ENCODE peak calls at places on chromosomes 5 and 9, in eight cellular contexts. B is thyroid gland; N is PC-9; Z is cardiac muscle cell; F is heart left ventricle; K is CD8-positive, alpha-beta T cell; A is astrocyte; R is vagina. D is an unnamed sample.
A peak's percentile ranks its signal among the peaks of the same experiment; 100 is the strongest.

GRCh38 chr9:108939975-108940374 is 5.8 kb downstream of the ABITRAM start:
- DNase-seq in F (no peak), K (no peak), B (no peak), A (no peak), Z (no peak), R (no peak), N (no peak), D (no peak)

GRCh38 chr5:96976-97640 is 5.1 kb downstream of the PLEKHG4B start:
- DNase-seq in Z (no peak), N (peak; percentile 68), A (no peak), R (no peak), B (no peak), K (no peak), F (no peak), D (no peak)

GRCh38 chr9:80885894-80886293 is 803.5 kb downstream of the TLE1 start:
- DNase-seq in F (no peak), Z (no peak), B (no peak), R (no peak), K (no peak), A (no peak), N (no peak), D (no peak)

GRCh38 chr5:157232706-157233105 is 33.2 kb upstream of the CYFIP2 start:
- DNase-seq in K (no peak), B (no peak), R (no peak), N (no peak), A (no peak), F (no peak), Z (no peak), D (no peak)

GRCh38 chr5:15013654-15014463 is 142.3 kb upstream of the ANKH start:
- DNase-seq in F (no peak), R (no peak), K (no peak), A (peak; percentile 55), Z (peak; percentile 81), N (no peak), B (no peak), D (peak; percentile 55)

GRCh38 chr9:123999668-124000067 is 11.9 kb upstream of the LHX2 start:
- DNase-seq in K (no peak), R (no peak), Z (no peak), B (no peak), N (no peak), F (no peak), A (no peak), D (no peak)

GRCh38 chr5:38608877-38609276 is 52.4 kb upstream of the LIFR start:
- DNase-seq in R (no peak), Z (no peak), K (no peak), B (no peak), F (no peak), A (no peak), N (no peak), D (no peak)

GRCh38 chr9:35972093-35972492 is 14.1 kb upstream of the OR2S2 start:
- DNase-seq in R (no peak), N (no peak), A (no peak), K (no peak), B (no peak), F (no peak), Z (peak; percentile 19), D (no peak)

GRCh38 chr9:18229992-18230676 is 243.8 kb upstream of the ADAMTSL1 start:
- DNase-seq in F (no peak), K (no peak), Z (no peak), B (no peak), N (no peak), R (no peak), A (no peak), D (no peak)

GRCh38 chr5:38291355-38291754 is 33.0 kb downstream of the EGFLAM start:
- DNase-seq in Z (no peak), R (no peak), F (no peak), K (no peak), N (no peak), B (no peak), A (no peak), D (peak; percentile 51)

GRCh38 chr9:133787749-133788015 is 49.5 kb upstream of the SARDH start:
- DNase-seq in A (peak; percentile 25), N (no peak), Z (peak; percentile 44), R (no peak), F (no peak), B (no peak), K (no peak), D (no peak)

GRCh38 chr5:115810776-115811175 is 5.7 kb downstream of the CDO1 start:
- DNase-seq in Z (no peak), R (no peak), N (no peak), A (peak; percentile 69), B (no peak), K (no peak), F (no peak), D (no peak)

GRCh38 chr5:36820900-36821299 is 55.7 kb upstream of the NIPBL start:
- DNase-seq in A (no peak), K (no peak), R (no peak), F (no peak), Z (no peak), B (peak; percentile 55), N (no peak), D (no peak)

GRCh38 chr9:92729735-92730155 is 34.9 kb downstream of the BICD2 start:
- DNase-seq in B (no peak), A (no peak), K (no peak), F (peak; percentile 2), Z (no peak), N (no peak), R (no peak), D (no peak)

GRCh38 chr5:93433422-93433821 is 147.6 kb downstream of the NR2F1-AS1 start:
- DNase-seq in B (no peak), Z (no peak), N (peak; percentile 36), F (no peak), R (no peak), K (no peak), A (peak; percentile 70), D (peak; percentile 79)

GRCh38 chr9:18385676-18386075 is 88.3 kb upstream of the ADAMTSL1 start:
- DNase-seq in Z (no peak), K (no peak), A (peak; percentile 42), R (no peak), B (no peak), F (no peak), N (no peak), D (no peak)

GRCh38 chr9:92173318-92173717 is 58.1 kb upstream of the SPTLC1 start:
- DNase-seq in N (no peak), A (no peak), B (no peak), F (no peak), Z (no peak), K (no peak), R (no peak), D (no peak)

GRCh38 chr5:108749130-108749861 is 1.6 kb downstream of the FER start:
- DNase-seq in A (peak; percentile 3), N (no peak), R (peak; percentile 92), F (no peak), B (peak; percentile 79), K (peak; percentile 3), Z (peak; percentile 89), D (peak; percentile 49)

GRCh38 chr9:88721028-88721427 is 186.1 kb downstream of the NXNL2 start:
- DNase-seq in Z (no peak), A (no peak), R (no peak), N (no peak), K (no peak), B (no peak), F (no peak), D (no peak)

GRCh38 chr5:109700516-109701174 is 10.9 kb downstream of the MAN2A1 start:
- DNase-seq in B (no peak), N (no peak), F (no peak), Z (no peak), A (no peak), R (no peak), K (no peak), D (no peak)

GRCh38 chr5:169871816-169872215 is 108.5 kb downstream of the INSYN2B start:
- DNase-seq in B (no peak), A (no peak), R (no peak), K (no peak), Z (no peak), N (no peak), F (no peak), D (no peak)
- H3K4me1 ChIP-seq in B (no peaks in the 10 kb centered on the region), A (no peaks in the 10 kb centered on the region), R (no peaks in the 10 kb centered on the region), K (no peaks in the 10 kb centered on the region), Z (peaks cover 4% of the 10 kb centered on the region), N (no peaks in the 10 kb centered on the region), F (peaks cover 44% of the 10 kb centered on the region), D (no peaks in the 10 kb centered on the region)

DNA sequence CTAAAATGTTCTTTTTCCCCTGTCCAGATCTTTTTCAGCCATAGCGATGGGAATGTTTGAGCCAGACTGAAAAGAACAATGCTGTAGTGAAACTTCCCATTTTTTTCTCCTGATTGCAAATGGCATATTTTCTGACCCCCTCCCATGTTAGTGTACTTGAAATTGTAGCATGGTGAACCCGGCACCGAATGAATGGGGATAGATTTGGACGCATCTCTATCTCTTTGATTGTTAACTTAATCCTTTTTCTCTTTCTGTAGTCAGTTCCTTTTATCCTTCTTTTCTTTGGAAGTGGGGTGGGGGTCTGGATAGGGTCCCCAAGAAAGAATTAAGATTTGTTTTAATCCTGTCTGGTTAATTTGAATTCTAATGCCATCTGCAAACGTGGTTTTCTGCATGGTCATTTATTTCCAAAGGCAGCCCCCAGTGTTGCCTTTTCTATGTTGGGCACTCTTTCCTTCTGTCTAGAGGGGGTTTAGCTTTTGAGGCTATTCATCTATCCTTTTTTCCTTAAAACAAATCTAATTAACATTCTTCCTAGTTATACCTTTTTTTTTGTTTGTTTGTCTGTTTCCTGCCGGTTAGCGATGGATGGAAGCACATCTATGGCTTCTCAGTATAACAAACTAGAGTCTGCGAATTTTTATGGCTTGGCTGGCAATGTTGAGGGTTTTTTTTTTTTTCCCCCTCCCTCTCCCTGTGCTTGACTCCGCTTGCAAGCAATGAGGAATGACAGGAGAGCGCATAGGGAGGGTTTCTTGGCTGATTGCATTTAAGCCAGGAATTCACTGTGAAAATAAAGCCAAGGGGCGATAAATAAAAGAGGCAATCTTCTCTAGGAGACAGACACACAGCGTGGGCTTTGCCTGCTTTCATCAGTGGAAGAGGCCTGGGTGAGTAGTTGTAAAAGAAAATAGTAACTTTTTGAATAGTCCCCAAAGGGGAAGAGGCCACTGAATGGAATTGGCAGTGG is 2.5 kb downstream of the ZSWIM6 start:
- DNase-seq in N (no peak), Z (no peak), K (no peak), F (no peak), B (peak; percentile 34), R (no peak), A (peak; percentile 86), D (peak; percentile 25)
- H3K27me3 ChIP-seq in N (no peaks in the 10 kb centered on the region), Z (no peaks in the 10 kb centered on the region), K (no peaks in the 10 kb centered on the region), F (no peaks in the 10 kb centered on the region), B (no peaks in the 10 kb centered on the region), R (no peaks in the 10 kb centered on the region), A (no peaks in the 10 kb centered on the region), D (no peaks in the 10 kb centered on the region)

GRCh38 chr5:137207023-137207760 is 291.9 kb downstream of the SPOCK1 start:
- DNase-seq in N (no peak), R (no peak), A (no peak), F (peak; percentile 23), K (no peak), B (no peak), Z (peak; percentile 13), D (no peak)
- H3K27ac ChIP-seq in N (no peak overlapping the region), R (no peak overlapping the region), A (no peak overlapping the region), F (no peak overlapping the region), K (no peak overlapping the region), B (no peak overlapping the region), Z (no peak overlapping the region), D (no peak overlapping the region)

DNA sequence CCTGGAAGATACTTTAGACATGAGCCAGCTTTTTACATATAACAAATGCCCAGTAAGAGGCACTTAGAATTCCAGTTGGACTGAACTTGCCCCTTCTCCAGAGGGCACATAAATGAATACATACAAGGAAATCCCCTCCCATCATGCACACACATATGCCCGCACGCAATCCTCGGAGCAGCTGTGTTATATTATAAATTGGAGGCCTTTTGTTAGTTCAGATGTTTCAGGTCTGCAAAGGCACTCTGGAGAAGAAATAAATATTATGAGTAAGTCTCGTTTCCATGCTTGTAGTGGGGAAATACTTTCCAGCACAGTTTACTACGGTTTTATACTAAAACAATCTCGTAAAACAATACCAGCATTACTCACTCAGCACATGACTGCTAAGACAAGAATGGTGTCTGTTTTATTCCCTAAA is 17.6 kb upstream of the MUSK start:
- DNase-seq in K (no peak), N (no peak), F (no peak), B (no peak), A (peak; percentile 94), R (no peak), Z (no peak), D (no peak)
- H3K4me1 ChIP-seq in K (no peaks in the 10 kb centered on the region), N (no peaks in the 10 kb centered on the region), F (no peaks in the 10 kb centered on the region), B (no peaks in the 10 kb centered on the region), A (peaks cover 10% of the 10 kb centered on the region), R (peaks cover 9% of the 10 kb centered on the region), Z (no peaks in the 10 kb centered on the region), D (no peaks in the 10 kb centered on the region)

D was measured in foreskin keratinocyte.